ENCODE peak calls at places on chromosomes 4 and X, in four cellular contexts. One of them, this sample, is unnamed.

GRCh38 chr4:141340458-141340857 is 119.8 kb downstream of the ZNF330 start:
- DNase-seq in HL-60: no peak
- DNase-seq in K562: no peak
- DNase-seq in GM12878: no peak
- DNase-seq in this sample: no peak

GRCh38 chrX:8743126-8743732 is 11.3 kb upstream of the ANOS1 start:
- DNase-seq in HL-60: no peak
- DNase-seq in K562: peak; percentile 58
- DNase-seq in GM12878: no peak
- DNase-seq in this sample: no peak

GRCh38 chr4:82780398-82781231 is 18.0 kb downstream of the SCD5 start:
- DNase-seq in HL-60: no peak
- DNase-seq in K562: no peak
- DNase-seq in GM12878: no peak
- DNase-seq in this sample: no peak

GRCh38 chrX:148417934-148418333 is 82.5 kb upstream of the AFF2 start:
- DNase-seq in HL-60: no peak
- DNase-seq in K562: no peak
- DNase-seq in GM12878: no peak
- DNase-seq in this sample: no peak

GRCh38 chr4:148056879-148057278 is 325.0 kb downstream of the ARHGAP10 start:
- DNase-seq in HL-60: peak; percentile 87
- DNase-seq in K562: peak; percentile 22
- DNase-seq in GM12878: peak; percentile 95
- DNase-seq in this sample: peak; percentile 21

GRCh38 chrX:120309873-120310730 is 1.2 kb downstream of the TMEM255A start:
- DNase-seq in HL-60: no peak
- DNase-seq in K562: no peak
- DNase-seq in GM12878: no peak
- DNase-seq in this sample: no peak

GRCh38 chr4:86564795-86565194 is 29.3 kb upstream of the PTPN13 start:
- DNase-seq in HL-60: no peak
- DNase-seq in K562: no peak
- DNase-seq in GM12878: no peak
- DNase-seq in this sample: no peak

GRCh38 chr4:151629097-151629783 is 131.6 kb downstream of the GATB start:
- DNase-seq in HL-60: no peak
- DNase-seq in K562: no peak
- DNase-seq in GM12878: no peak
- DNase-seq in this sample: no peak

GRCh38 chr4:77028241-77028640 is 47.5 kb downstream of the CCNI start:
- DNase-seq in HL-60: no peak
- DNase-seq in K562: no peak
- DNase-seq in GM12878: no peak
- DNase-seq in this sample: no peak

GRCh38 chr4:156654410-156654809 is 317.2 kb downstream of the PDGFC start:
- DNase-seq in HL-60: no peak
- DNase-seq in K562: no peak
- DNase-seq in GM12878: no peak
- DNase-seq in this sample: no peak

GRCh38 chr4:169439244-169439643 is 168.5 kb upstream of the SH3RF1 start:
- DNase-seq in HL-60: no peak
- DNase-seq in K562: no peak
- DNase-seq in GM12878: no peak
- DNase-seq in this sample: no peak

GRCh38 chr4:184417802-184418511 is 56.4 kb downstream of the IRF2 start:
- DNase-seq in HL-60: peak; percentile 47
- DNase-seq in K562: peak; percentile 47
- DNase-seq in GM12878: peak; percentile 78
- DNase-seq in this sample: no peak

GRCh38 chr4:73311428-73311827 is 52.8 kb upstream of the ANKRD17 start:
- DNase-seq in HL-60: no peak
- DNase-seq in K562: no peak
- DNase-seq in GM12878: no peak
- DNase-seq in this sample: no peak

GRCh38 chrX:85114776-85115175 is 111.1 kb downstream of the APOOL start:
- DNase-seq in HL-60: no peak
- DNase-seq in K562: no peak
- DNase-seq in GM12878: no peak
- DNase-seq in this sample: no peak

GRCh38 chr4:140296335-140296753 is 77.1 kb upstream of the SCOC start:
- DNase-seq in HL-60: no peak
- DNase-seq in K562: no peak
- DNase-seq in GM12878: no peak
- DNase-seq in this sample: no peak

GRCh38 chrX:119647552-119648420 is 41.6 kb upstream of the NKRF start:
- DNase-seq in HL-60: no peak
- DNase-seq in K562: no peak
- DNase-seq in GM12878: peak; percentile 98
- DNase-seq in this sample: no peak

GRCh38 chr4:3250956-3251690 is 2.2 kb downstream of the MSANTD1 start:
- DNase-seq in HL-60: no peak
- DNase-seq in K562: no peak
- DNase-seq in GM12878: no peak
- DNase-seq in this sample: no peak

GRCh38 chrX:133921764-133922389 is 63.5 kb downstream of the GPC3 start:
- DNase-seq in HL-60: no peak
- DNase-seq in K562: peak; percentile 13
- DNase-seq in GM12878: no peak
- DNase-seq in this sample: no peak

GRCh38 chr4:72505314-72505744 is 63.7 kb downstream of the ADAMTS3 start:
- DNase-seq in HL-60: no peak
- DNase-seq in K562: peak; percentile 22
- DNase-seq in GM12878: no peak
- DNase-seq in this sample: no peak

GRCh38 chr4:73520821-73521220 is 39.3 kb downstream of the AFM start:
- DNase-seq in HL-60: no peak
- DNase-seq in K562: no peak
- DNase-seq in GM12878: no peak
- DNase-seq in this sample: no peak

GRCh38 chrX:10126044-10126443 is 30.7 kb upstream of the CLCN4 start:
- DNase-seq in HL-60: no peak
- DNase-seq in K562: no peak
- DNase-seq in GM12878: no peak
- DNase-seq in this sample: no peak

GRCh38 chr4:7167706-7168105 is 24.6 kb upstream of the SORCS2 start:
- DNase-seq in HL-60: no peak
- DNase-seq in K562: no peak
- DNase-seq in GM12878: no peak
- DNase-seq in this sample: no peak

GRCh38 chr4:129929052-129929451 is 833.1 kb downstream of the C4orf33 start:
- DNase-seq in HL-60: no peak
- DNase-seq in K562: no peak
- DNase-seq in GM12878: no peak
- DNase-seq in this sample: no peak

GRCh38 chrX:124346064-124346876 is at the start of gene SH2D1A:
- DNase-seq in HL-60: no peak
- DNase-seq in K562: no peak
- DNase-seq in GM12878: no peak
- DNase-seq in this sample: no peak

GRCh38 chr4:124955476-124955875 is 242.9 kb upstream of the ANKRD50 start:
- DNase-seq in HL-60: no peak
- DNase-seq in K562: no peak
- DNase-seq in GM12878: no peak
- DNase-seq in this sample: no peak

GRCh38 chr4:128810871-128811570 is 1.5 kb downstream of the JADE1 start:
- DNase-seq in HL-60: peak; percentile 52
- DNase-seq in K562: peak; percentile 74
- DNase-seq in GM12878: no peak
- DNase-seq in this sample: peak; percentile 53

GRCh38 chr4:8394125-8394524 is 46.4 kb downstream of the ACOX3 start:
- DNase-seq in HL-60: no peak
- DNase-seq in K562: no peak
- DNase-seq in GM12878: no peak
- DNase-seq in this sample: no peak

GRCh38 chr4:139027771-139028170 is 12.2 kb downstream of the NOCT start:
- DNase-seq in HL-60: no peak
- DNase-seq in K562: no peak
- DNase-seq in GM12878: no peak
- DNase-seq in this sample: no peak

GRCh38 chr4:1469043-1469442 is 62.8 kb upstream of the NKX1-1 start:
- DNase-seq in HL-60: no peak
- DNase-seq in K562: no peak
- DNase-seq in GM12878: no peak
- DNase-seq in this sample: no peak

GRCh38 chr4:24980064-24980690 is 50.6 kb downstream of the LGI2 start:
- DNase-seq in HL-60: peak; percentile 72
- DNase-seq in K562: peak; percentile 69
- DNase-seq in GM12878: peak; percentile 19
- DNase-seq in this sample: peak; percentile 39
- TF ChIP-seq SPI1 in HL-60: no peak
- TF ChIP-seq SPI1 in K562: no peak
- TF ChIP-seq SPI1 in GM12878: no peak
- TF ChIP-seq SPI1 in this sample: no peak

DNA sequence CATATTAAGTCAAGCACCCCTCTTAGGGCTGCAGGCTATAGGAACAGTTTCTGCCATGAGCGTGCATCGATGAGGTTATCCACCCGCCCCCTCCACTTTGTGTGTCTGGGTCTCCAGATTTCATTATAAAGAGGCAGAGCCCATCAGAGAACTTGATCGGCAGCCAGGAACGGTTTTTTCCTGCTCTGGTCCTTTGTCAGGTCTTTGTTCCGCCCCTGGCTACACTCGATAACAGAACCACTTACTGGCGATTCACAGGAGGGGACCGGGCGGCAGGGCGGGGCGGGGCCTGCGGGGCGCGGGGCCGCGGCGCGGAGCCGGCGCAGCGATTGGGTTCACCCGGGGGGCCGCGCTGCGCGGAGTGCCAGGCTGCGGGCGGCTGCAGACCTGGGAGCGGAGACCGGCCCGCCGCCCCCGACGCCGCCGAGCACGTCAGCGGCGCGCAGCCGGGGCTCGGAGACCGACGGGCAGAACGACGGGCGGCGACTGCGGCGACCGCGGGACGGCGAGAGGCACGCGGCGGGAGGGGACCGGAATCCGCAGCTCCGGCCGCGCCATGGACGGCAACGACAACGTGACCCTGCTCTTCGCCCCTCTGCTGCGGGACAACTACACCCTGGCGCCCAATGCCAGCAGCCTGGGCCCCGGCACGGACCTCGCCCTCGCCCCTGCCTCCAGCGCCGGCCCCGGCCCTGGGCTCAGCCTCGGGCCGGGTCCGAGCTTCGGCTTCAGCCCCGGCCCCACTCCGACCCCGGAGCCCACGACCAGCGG is at the start of gene SLC10A4:
- DNase-seq in HL-60: no peak
- DNase-seq in K562: peak; percentile 85
- DNase-seq in GM12878: no peak
- DNase-seq in this sample: peak; percentile 44
- TF ChIP-seq SPI1 in HL-60: no peak
- TF ChIP-seq SPI1 in K562: no peak
- TF ChIP-seq SPI1 in GM12878: no peak
- TF ChIP-seq SPI1 in this sample: no peak

GRCh38 chr4:173370477-173371291 is at the start of gene SAP30:
- DNase-seq in HL-60: peak; percentile 89
- DNase-seq in K562: peak; percentile 96
- DNase-seq in GM12878: peak; percentile 89
- DNase-seq in this sample: peak; percentile 65

GRCh38 chr4:173367285-173367684 is 3.5 kb upstream of the SAP30 start:
- DNase-seq in HL-60: no peak
- DNase-seq in K562: no peak
- DNase-seq in GM12878: no peak
- DNase-seq in this sample: no peak

GRCh38 chr4:173367946-173368345 is 2.8 kb upstream of the SAP30 start:
- DNase-seq in HL-60: no peak
- DNase-seq in K562: no peak
- DNase-seq in GM12878: no peak
- DNase-seq in this sample: no peak

GRCh38 chr4:173371292-173372192 is 788 bp downstream of the SAP30 start:
- DNase-seq in HL-60: no peak
- DNase-seq in K562: peak; percentile 46
- DNase-seq in GM12878: no peak
- DNase-seq in this sample: peak; percentile 25

DNA sequence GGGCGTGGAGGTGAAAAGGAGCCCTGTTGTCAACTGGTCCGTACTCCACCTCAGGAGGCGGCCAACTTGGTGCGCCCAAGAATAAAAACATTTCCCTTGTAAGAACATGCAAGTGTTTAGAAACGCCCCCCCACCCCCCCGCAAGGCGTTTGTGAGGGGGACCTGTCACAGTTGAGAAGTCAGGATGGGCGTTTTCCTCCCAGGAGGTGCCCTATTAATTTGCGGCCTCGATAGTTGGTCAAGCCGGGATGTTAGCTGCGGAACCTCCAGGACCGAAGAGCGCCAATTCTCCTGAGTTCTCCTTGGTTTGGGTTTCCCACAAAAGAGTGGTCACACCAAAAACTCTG is 651 bp upstream of the SAP30 start:
- DNase-seq in HL-60: no peak
- DNase-seq in K562: peak; percentile 32
- DNase-seq in GM12878: no peak
- DNase-seq in this sample: peak; percentile 26
- TF ChIP-seq SPI1 in HL-60: no peak
- TF ChIP-seq SPI1 in K562: no peak
- TF ChIP-seq SPI1 in GM12878: no peak
- TF ChIP-seq SPI1 in this sample: no peak

GRCh38 chr4:24559032-24559821 is 25.1 kb downstream of the DHX15 start:
- DNase-seq in HL-60: no peak
- DNase-seq in K562: no peak
- DNase-seq in GM12878: no peak
- DNase-seq in this sample: no peak
- TF ChIP-seq SPI1 in HL-60: no peak
- TF ChIP-seq SPI1 in K562: no peak
- TF ChIP-seq SPI1 in GM12878: no peak
- TF ChIP-seq SPI1 in this sample: no peak